ENCODE peak calls at places on chromosome 6, in six cellular contexts. G is Panc1; M is IMR-90; H is CD4-positive, CD25-positive, alpha-beta regulatory T cell; R is endothelial cell of umbilical vein; F is right cardiac atrium. Y is an unnamed sample. For H3K9me3, the result is how much of the 10 kb centered on the place peaks cover.

GRCh38 chr6:75643173-75643572 is 41.5 kb downstream of the SENP6 start:
- DNase-seq in F (no peak), H (no peak), G (no peak), M (peak), R (no peak), Y (no peak)

GRCh38 chr6:155121699-155122098 is 126.6 kb downstream of the TIAM2 start:
- DNase-seq in R (no peak), M (no peak), G (no peak), H (no peak), F (peak), Y (no peak)

GRCh38 chr6:28269492-28269891 is 2.5 kb downstream of the ZSCAN26 start:
- DNase-seq in G (peak), H (no peak), F (no peak), R (peak), M (peak), Y (no peak)

GRCh38 chr6:6826961-6827360 is 238.4 kb downstream of the LY86 start:
- DNase-seq in G (no peak), R (no peak), M (no peak), F (no peak), H (no peak), Y (no peak)

GRCh38 chr6:84137051-84137375 is 90.4 kb downstream of the CEP162 start:
- DNase-seq in F (no peak), H (no peak), G (no peak), M (peak), R (no peak), Y (no peak)

GRCh38 chr6:53615633-53616449 is 49.7 kb downstream of the KLHL31 start:
- DNase-seq in F (no peak), R (no peak), H (no peak), M (peak), G (peak), Y (no peak)

GRCh38 chr6:26501482-26501986 is 1.4 kb downstream of the BTN1A1 start:
- DNase-seq in F (peak), H (peak), R (peak), G (no peak), M (peak), Y (peak)

GRCh38 chr6:84623956-84624680 is 140.3 kb downstream of the TBX18 start:
- DNase-seq in H (no peak), R (peak), M (peak), G (no peak), F (peak), Y (no peak)

GRCh38 chr6:12028194-12028593 is 16.1 kb downstream of the HIVEP1 start:
- DNase-seq in F (no peak), M (no peak), R (no peak), G (no peak), H (no peak), Y (no peak)

GRCh38 chr6:143731789-143732188 is 54.0 kb downstream of the PHACTR2 start:
- DNase-seq in M (no peak), G (no peak), F (no peak), H (no peak), R (no peak), Y (no peak)

GRCh38 chr6:106373502-106374239 is 13.2 kb downstream of the CRYBG1 start:
- DNase-seq in H (no peak), F (no peak), M (no peak), G (no peak), R (no peak), Y (no peak)

GRCh38 chr6:113694278-113695077 is 162.7 kb upstream of the MARCKS start:
- DNase-seq in H (no peak), G (peak), M (peak), F (no peak), R (peak), Y (no peak)

GRCh38 chr6:122651604-122652003 is 41.4 kb downstream of the PKIB start:
- DNase-seq in H (no peak), G (no peak), F (no peak), R (no peak), M (peak), Y (no peak)

GRCh38 chr6:150766201-150766997 is 99.1 kb upstream of the MTHFD1L start:
- DNase-seq in H (no peak), M (no peak), G (no peak), F (peak), R (peak), Y (no peak)

GRCh38 chr6:140601409-140601808 is 1227.0 kb upstream of the CITED2 start:
- DNase-seq in M (peak), H (no peak), R (no peak), F (no peak), G (no peak), Y (no peak)

GRCh38 chr6:14758421-14759043 is 487.3 kb upstream of the JARID2 start:
- DNase-seq in H (no peak), R (no peak), G (no peak), M (peak), F (no peak), Y (no peak)

GRCh38 chr6:99254616-99255550 is 94.6 kb downstream of the FAXC start:
- DNase-seq in R (no peak), F (no peak), M (no peak), H (no peak), G (no peak), Y (no peak)

DNA sequence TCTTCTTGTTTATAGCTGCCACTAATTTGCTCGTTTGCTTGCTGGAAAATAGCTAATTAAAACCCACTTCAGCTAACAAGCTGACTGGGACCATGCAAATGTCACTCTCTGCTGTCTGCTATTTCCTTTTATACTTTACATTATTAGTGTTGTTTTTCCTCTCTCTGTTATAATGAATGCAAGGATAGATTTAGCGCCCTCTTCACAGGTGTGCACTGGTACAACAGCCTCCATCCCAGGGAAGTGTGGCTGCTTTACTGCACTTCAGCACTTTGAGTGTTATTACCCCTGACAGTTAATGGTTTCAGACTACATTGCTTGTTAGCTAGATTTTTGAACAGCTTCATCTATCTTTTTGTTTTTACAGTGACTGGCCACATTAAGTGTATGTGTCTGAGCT is 405.7 kb downstream of the RNF144B start:
- DNase-seq in R (no peak), M (no peak), F (no peak), H (no peak), G (no peak), Y (no peak)
- H3K9me3 ChIP-seq in R (under half), M (under half), F (under half), H (under half), G (under half), Y (under half)

GRCh38 chr6:23180504-23181293 is 611.3 kb downstream of the HDGFL1 start:
- DNase-seq in M (peak), F (peak), R (no peak), G (no peak), H (no peak), Y (no peak)

GRCh38 chr6:23183846-23184245 is 614.5 kb downstream of the HDGFL1 start:
- DNase-seq in M (no peak), H (no peak), G (no peak), F (no peak), R (no peak), Y (no peak)

GRCh38 chr6:23179994-23180393 is 610.6 kb downstream of the HDGFL1 start:
- DNase-seq in H (no peak), R (no peak), F (no peak), G (no peak), M (no peak), Y (no peak)

GRCh38 chr6:23176883-23177282 is 607.5 kb downstream of the HDGFL1 start:
- DNase-seq in R (peak), M (no peak), F (peak), G (no peak), H (no peak), Y (no peak)

GRCh38 chr6:23181301-23182110 is 612.1 kb downstream of the HDGFL1 start:
- DNase-seq in F (no peak), M (no peak), R (no peak), G (no peak), H (no peak), Y (no peak)
- H3K9me3 ChIP-seq in F (under half), M (under half), R (under half), G (under half), H (under half), Y (under half)

GRCh38 chr6:367891-368630 is 23.5 kb upstream of the IRF4 start:
- DNase-seq in F (no peak), R (no peak), G (no peak), M (no peak), H (no peak), Y (no peak)
- H3K9me3 ChIP-seq in F (under half), R (under half), G (under half), M (under half), H (under half), Y (under half)

GRCh38 chr6:118574051-118574865 is 26.2 kb downstream of the PLN start:
- DNase-seq in H (no peak), G (no peak), F (no peak), M (peak), R (peak), Y (no peak)
- H3K9me3 ChIP-seq in H (half or more), G (under half), F (under half), M (under half), R (under half), Y (under half)

GRCh38 chr6:164616917-164617524 is 692.4 kb downstream of the C6orf118 start:
- DNase-seq in M (no peak), G (no peak), F (no peak), H (no peak), R (no peak), Y (no peak)

DNA sequence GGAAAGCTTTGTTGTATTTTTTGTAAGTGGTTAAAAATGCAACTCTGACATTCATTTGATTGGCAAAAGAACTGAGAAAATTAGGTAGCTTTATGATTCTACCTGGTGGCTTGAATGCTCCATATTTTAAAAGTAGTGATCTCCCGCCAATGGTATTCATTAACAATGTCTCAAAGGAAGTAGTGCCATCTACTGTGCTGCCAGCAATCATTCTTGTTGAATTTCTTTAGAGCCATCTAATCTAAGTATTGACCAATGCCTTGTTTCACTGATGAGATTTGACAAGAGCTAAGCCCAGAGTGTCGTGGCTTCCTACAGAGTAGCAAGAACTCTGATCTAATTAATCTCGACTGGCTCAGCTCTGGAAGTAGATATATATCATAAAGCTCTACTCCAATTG is 696.7 kb downstream of the C6orf118 start:
- DNase-seq in F (no peak), H (no peak), R (no peak), G (no peak), M (no peak), Y (no peak)
- H3K9me3 ChIP-seq in F (under half), H (under half), R (under half), G (under half), M (under half), Y (under half)